ENCODE peak calls at places on chromosome 7, in seven cellular contexts. R is GM12865; H is pulmonary artery endothelial cell; I is CD4-positive, alpha-beta memory T cell; Z is osteocyte; O is neuronal stem cell; Y is kidney. D is an unnamed sample.

GRCh38 chr7:55235115-55235514 is 130.0 kb upstream of the LANCL2 start:
- DNase-seq in H (no peak), R (peak; percentile 16), O (no peak), Y (peak; percentile 59), I (no peak), Z (no peak), D (no peak)

GRCh38 chr7:46715579-46715978 is 794.5 kb upstream of the IGFBP3 start:
- DNase-seq in R (no peak), Z (no peak), O (no peak), I (no peak), Y (no peak), H (no peak), D (no peak)

GRCh38 chr7:150464962-150465361 is 14.5 kb downstream of the GIMAP8 start:
- DNase-seq in H (no peak), Y (no peak), O (no peak), Z (no peak), I (no peak), R (no peak), D (no peak)

GRCh38 chr7:85176197-85176596 is 10.7 kb downstream of the SEMA3D start:
- DNase-seq in I (no peak), H (no peak), O (no peak), R (no peak), Z (no peak), Y (no peak), D (no peak)

GRCh38 chr7:32616625-32617024 is 121.3 kb downstream of the AVL9 start:
- DNase-seq in O (no peak), Z (no peak), H (peak; percentile 20), I (no peak), Y (no peak), R (no peak), D (no peak)

GRCh38 chr7:51189777-51190176 is 126.8 kb downstream of the COBL start:
- DNase-seq in Z (no peak), Y (no peak), O (no peak), H (no peak), I (no peak), R (no peak), D (no peak)

GRCh38 chr7:112414855-112415490 is 35.3 kb upstream of the IFRD1 start:
- DNase-seq in O (peak; percentile 21), Z (no peak), H (no peak), Y (no peak), R (peak; percentile 25), I (peak; percentile 21), D (no peak)

GRCh38 chr7:134605978-134606923 is 40.4 kb upstream of the BPGM start:
- DNase-seq in R (peak; percentile 71), Z (peak; percentile 87), H (no peak), Y (no peak), I (peak; percentile 52), O (peak; percentile 50), D (no peak)

GRCh38 chr7:18128846-18129245 is 101.2 kb upstream of the PRPS1L1 start:
- DNase-seq in O (no peak), Z (no peak), I (no peak), Y (no peak), R (no peak), H (no peak), D (no peak)

GRCh38 chr7:102244601-102245000 is 42.1 kb upstream of the SH2B2 start:
- DNase-seq in Y (peak; percentile 22), Z (no peak), O (no peak), R (no peak), I (no peak), H (no peak), D (no peak)

GRCh38 chr7:72078301-72078700 is 333.8 kb downstream of the CALN1 start:
- DNase-seq in H (no peak), O (no peak), I (no peak), R (no peak), Y (no peak), Z (no peak), D (no peak)

GRCh38 chr7:138886501-138886917 is 88.5 kb upstream of the ATP6V0A4 start:
- DNase-seq in I (peak; percentile 78), H (peak; percentile 45), R (peak; percentile 83), Y (no peak), O (no peak), Z (no peak), D (no peak)

GRCh38 chr7:133513608-133514007 is 260.7 kb downstream of the EXOC4 start:
- DNase-seq in I (no peak), Z (no peak), O (no peak), Y (no peak), H (no peak), R (no peak), D (no peak)

GRCh38 chr7:47669178-47669878 is 87.4 kb upstream of the TNS3 start:
- DNase-seq in O (no peak), Z (no peak), I (no peak), H (peak; percentile 5), Y (peak; percentile 91), R (peak; percentile 92), D (peak; percentile 82)

GRCh38 chr7:12770227-12770975 is 83.0 kb downstream of the ARL4A start:
- DNase-seq in O (no peak), R (no peak), H (peak; percentile 39), I (no peak), Z (no peak), Y (no peak), D (no peak)

GRCh38 chr7:19113855-19114590 is 3.4 kb downstream of the TWIST1 start:
- DNase-seq in Y (no peak), R (no peak), Z (no peak), I (no peak), O (no peak), H (no peak), D (no peak)

GRCh38 chr7:66741-67140 is 125.6 kb upstream of the FAM20C start:
- DNase-seq in Y (peak; percentile 61), R (no peak), H (no peak), I (no peak), O (no peak), Z (no peak), D (peak; percentile 42)

GRCh38 chr7:25678215-25678614 is 449.9 kb upstream of the NPVF start:
- DNase-seq in O (no peak), H (no peak), R (no peak), Y (no peak), Z (no peak), I (no peak), D (no peak)

GRCh38 chr7:498678-499641 is 20.7 kb downstream of the PDGFA start:
- DNase-seq in R (no peak), H (no peak), I (no peak), Z (no peak), O (no peak), Y (peak; percentile 43), D (peak; percentile 67)

GRCh38 chr7:74514131-74514591 is 60.5 kb downstream of the GTF2IRD1 start:
- DNase-seq in O (no peak), I (no peak), Z (no peak), Y (no peak), R (no peak), H (no peak), D (no peak)

GRCh38 chr7:94823952-94824351 is 83.4 kb upstream of the PPP1R9A start:
- DNase-seq in H (no peak), Y (no peak), Z (no peak), O (no peak), R (no peak), I (no peak), D (no peak)

GRCh38 chr7:2572101-2572842 is 13.5 kb downstream of the IQCE start:
- DNase-seq in O (no peak), Y (no peak), I (no peak), Z (no peak), R (no peak), H (no peak), D (no peak)

GRCh38 chr7:55488221-55488620 is 84.1 kb downstream of the VOPP1 start:
- DNase-seq in H (no peak), Y (no peak), Z (no peak), R (no peak), O (no peak), I (no peak), D (no peak)

GRCh38 chr7:44282601-44283171 is 42.7 kb downstream of the CAMK2B start:
- DNase-seq in O (no peak), R (no peak), Y (peak; percentile 58), I (no peak), Z (no peak), H (no peak), D (peak; percentile 57)

GRCh38 chr7:2993868-2994267 is 49.8 kb downstream of the CARD11 start:
- DNase-seq in H (no peak), I (no peak), R (no peak), O (no peak), Z (no peak), Y (peak; percentile 94), D (no peak)

D was measured in upper lobe of right lung.